ENCODE peak calls at places on chromosomes 2 and 18, in seven cellular contexts. Q is testis, F is tibial nerve, C is mesenchymal stem cell, O is aorta, H is IMR-90, T is thoracic aorta. E is an unnamed sample. For H3K36me3, the result is how much of the 10 kb centered on the place peaks cover.

GRCh38 chr2:65358690-65359400 is 73.6 kb downstream of the SPRED2 start:
- DNase-seq in Q (no peak), F (no peak), C (peak), O (no peak), H (peak), T (no peak), E (peak)

GRCh38 chr2:172693037-172693436 is 42.6 kb upstream of the RAPGEF4 start:
- DNase-seq in Q (no peak), F (no peak), C (peak), O (no peak), H (peak), T (no peak), E (no peak)

GRCh38 chr2:178273787-178274360 is 79.6 kb downstream of the OSBPL6 start:
- DNase-seq in Q (no peak), F (no peak), C (no peak), O (no peak), H (no peak), T (no peak), E (no peak)

GRCh38 chr18:48796491-48797205 is 154.1 kb downstream of the SMAD7 start:
- DNase-seq in Q (no peak), F (no peak), C (no peak), O (peak), H (no peak), T (peak), E (no peak)

GRCh38 chr2:69196327-69197117 is 183.5 kb downstream of the ANTXR1 start:
- DNase-seq in Q (peak), F (no peak), C (peak), O (no peak), H (peak), T (no peak), E (no peak)

GRCh38 chr18:79570266-79571201 is 109.1 kb upstream of the CTDP1 start:
- DNase-seq in Q (no peak), F (no peak), C (peak), O (peak), H (peak), T (no peak), E (no peak)

GRCh38 chr2:36564377-36564930 is 33.5 kb downstream of the FEZ2 start:
- DNase-seq in Q (no peak), F (no peak), C (no peak), O (no peak), H (no peak), T (no peak), E (no peak)

GRCh38 chr2:218448934-218449333 is 30.0 kb downstream of the VIL1 start:
- DNase-seq in Q (no peak), F (no peak), C (peak), O (no peak), H (peak), T (no peak), E (no peak)

GRCh38 chr2:31255911-31256571 is 22.1 kb downstream of the EHD3 start:
- DNase-seq in Q (no peak), F (no peak), C (no peak), O (no peak), H (peak), T (no peak), E (no peak)

GRCh38 chr18:48877941-48878340 is 72.8 kb downstream of the SMAD7 start:
- DNase-seq in Q (no peak), F (no peak), C (no peak), O (peak), H (no peak), T (no peak), E (no peak)

GRCh38 chr2:178804791-178805190 is 2.4 kb downstream of the TTN start:
- DNase-seq in Q (no peak), F (no peak), C (peak), O (no peak), H (peak), T (no peak), E (no peak)

GRCh38 chr18:26863122-26863879 is 2.2 kb downstream of the AQP4 start:
- DNase-seq in Q (peak), F (no peak), C (no peak), O (peak), H (no peak), T (no peak), E (no peak)

GRCh38 chr2:29921560-29921915 is at the start of gene ALK:
- DNase-seq in Q (peak), F (peak), C (peak), O (peak), H (peak), T (peak), E (peak)

GRCh38 chr2:133379159-133379558 is 189.1 kb downstream of the NCKAP5 start:
- DNase-seq in Q (no peak), F (no peak), C (no peak), O (no peak), H (peak), T (no peak), E (no peak)

GRCh38 chr2:128449226-128450061 is 130.8 kb upstream of the HS6ST1 start:
- DNase-seq in Q (peak), F (no peak), C (no peak), O (peak), H (no peak), T (no peak), E (peak)

GRCh38 chr18:70386582-70386981 is 97.7 kb downstream of the SOCS6 start:
- DNase-seq in Q (no peak), F (no peak), C (no peak), O (no peak), H (no peak), T (no peak), E (no peak)

GRCh38 chr2:168781191-168781818 is 21.1 kb upstream of the NOSTRIN start:
- DNase-seq in Q (no peak), F (no peak), C (no peak), O (no peak), H (no peak), T (no peak), E (no peak)

GRCh38 chr2:100948965-100949364 is 53.1 kb upstream of the RPL31 start:
- DNase-seq in Q (no peak), F (no peak), C (no peak), O (no peak), H (no peak), T (no peak), E (no peak)

GRCh38 chr2:168565112-168565511 is 109.0 kb downstream of the CERS6 start:
- DNase-seq in Q (no peak), F (no peak), C (peak), O (no peak), H (peak), T (no peak), E (no peak)

GRCh38 chr2:30230855-30231725 is at the start of gene LBH:
- DNase-seq in Q (peak), F (peak), C (peak), O (peak), H (peak), T (peak), E (peak)

GRCh38 chr2:9972621-9973445 is 21.3 kb downstream of the GRHL1 start:
- DNase-seq in Q (no peak), F (peak), C (peak), O (no peak), H (peak), T (no peak), E (no peak)

GRCh38 chr2:180734382-180734781 is 246.0 kb upstream of the UBE2E3 start:
- DNase-seq in Q (no peak), F (no peak), C (no peak), O (no peak), H (no peak), T (no peak), E (no peak)

GRCh38 chr2:111900859-111901258 is 2.5 kb downstream of the MERTK start:
- DNase-seq in Q (peak), F (no peak), C (peak), O (no peak), H (peak), T (no peak), E (peak)

GRCh38 chr2:199303814-199304213 is 153.9 kb downstream of the SATB2 start:
- DNase-seq in Q (no peak), F (no peak), C (peak), O (peak), H (peak), T (peak), E (no peak)

GRCh38 chr2:3283206-3283605 is 94.4 kb downstream of the EIPR1 start:
- DNase-seq in Q (no peak), F (no peak), C (no peak), O (peak), H (no peak), T (no peak), E (no peak)

GRCh38 chr18:2303517-2304238 is 267.6 kb downstream of the METTL4 start:
- DNase-seq in Q (no peak), F (no peak), C (no peak), O (no peak), H (no peak), T (no peak), E (no peak)

GRCh38 chr2:165758276-165758675 is 35.8 kb downstream of the GALNT3 start:
- DNase-seq in Q (no peak), F (no peak), C (no peak), O (no peak), H (no peak), T (no peak), E (no peak)
- H3K36me3 ChIP-seq in Q (under half), F (under half), C (under half), O (under half), H (under half), T (under half), E (under half)

DNA sequence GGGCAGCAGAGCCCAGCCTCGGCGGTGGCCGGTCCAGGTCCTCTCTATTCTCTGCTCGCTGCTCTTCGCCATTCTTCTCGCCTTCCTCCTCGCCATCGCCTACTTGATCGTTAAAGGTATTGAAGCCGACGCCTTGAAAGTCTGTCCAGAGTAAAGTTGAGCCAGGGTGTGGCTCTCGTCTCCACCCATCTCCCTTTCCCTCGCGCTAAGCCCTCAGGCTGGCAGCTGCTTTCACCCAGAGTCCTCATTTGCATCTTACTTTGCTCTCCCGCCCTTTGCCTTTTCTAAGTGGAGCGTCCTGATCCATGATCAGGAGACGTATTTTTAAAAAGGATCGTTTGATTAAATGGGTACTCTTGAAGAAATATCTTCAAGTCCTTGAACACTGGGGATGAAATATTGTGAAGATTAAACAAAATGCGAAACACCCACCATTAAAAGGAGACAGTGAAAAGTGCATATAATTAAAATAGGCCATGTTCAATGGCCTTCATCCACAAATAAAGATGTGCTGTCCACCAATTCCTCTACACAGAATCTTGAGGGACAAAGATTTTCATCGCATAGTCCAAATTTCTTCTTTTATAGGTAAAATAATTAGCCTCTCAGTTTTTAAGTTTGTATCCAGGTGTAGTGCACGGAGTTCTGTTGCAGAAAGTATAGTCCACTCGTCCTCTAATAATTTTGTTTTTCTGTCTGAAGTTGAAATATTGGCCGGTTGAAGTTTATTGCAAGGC is 657 bp downstream of the ARL6IP6 start:
- DNase-seq in Q (peak), F (peak), C (peak), O (no peak), H (no peak), T (no peak), E (no peak)
- H3K36me3 ChIP-seq in Q (under half), F (under half), C (under half), O (under half), H (under half), T (under half), E (under half)

GRCh38 chr18:46236156-46236555 is 132.0 kb downstream of the HAUS1 start:
- DNase-seq in Q (no peak), F (no peak), C (no peak), O (no peak), H (no peak), T (no peak), E (no peak)
- H3K36me3 ChIP-seq in Q (under half), F (under half), C (under half), O (under half), H (under half), T (under half), E (under half)

DNA sequence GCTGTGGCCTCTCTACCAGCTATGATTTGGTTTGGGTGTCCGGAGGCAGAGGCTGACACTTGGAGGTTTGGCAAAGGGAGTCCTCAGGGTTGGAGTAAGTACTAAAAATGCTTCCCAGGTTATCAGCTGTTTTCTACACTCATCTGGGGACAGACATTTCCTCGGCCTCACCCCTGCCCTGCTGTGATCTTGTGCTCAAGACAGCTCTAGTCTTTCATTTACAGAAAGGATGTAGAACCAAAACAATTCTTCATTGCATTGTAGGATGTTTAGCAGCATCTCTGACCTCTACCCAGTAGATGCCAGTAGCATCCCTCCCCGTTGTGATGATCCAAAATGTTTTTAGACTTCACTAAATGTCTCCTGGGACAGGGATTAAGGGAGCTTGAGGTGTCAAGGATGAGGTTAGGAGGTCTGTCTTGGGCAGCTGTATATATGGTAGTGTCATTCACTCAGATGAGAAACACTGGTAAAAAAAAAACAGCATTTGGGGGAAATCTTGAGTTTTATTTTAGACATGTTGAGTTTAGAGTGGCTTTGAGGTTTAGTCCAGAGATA is 26.6 kb downstream of the CD28 start:
- DNase-seq in Q (no peak), F (no peak), C (no peak), O (no peak), H (no peak), T (no peak), E (no peak)
- H3K36me3 ChIP-seq in Q (under half), F (under half), C (under half), O (under half), H (under half), T (under half), E (under half)

DNA sequence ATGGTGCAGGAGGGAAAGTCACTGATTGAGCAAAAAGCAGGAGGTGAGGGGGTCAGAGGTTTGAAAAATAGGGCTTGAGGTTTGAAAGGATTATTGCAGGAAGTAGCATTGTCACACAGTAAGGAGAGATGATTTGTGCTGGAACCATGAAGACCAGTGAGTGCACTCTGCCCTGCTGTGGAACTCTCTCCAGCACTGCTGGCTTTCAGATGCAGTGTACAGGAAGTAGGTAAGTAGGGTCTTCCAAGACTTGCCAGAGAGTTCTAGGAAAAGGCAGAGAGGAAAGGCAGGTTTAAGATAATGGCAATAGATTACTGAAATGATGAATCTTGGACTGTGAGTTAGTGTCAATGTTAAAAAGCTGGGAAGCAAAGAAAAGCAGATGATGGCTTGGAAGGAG is 11.2 kb downstream of the SP110 start:
- DNase-seq in Q (no peak), F (no peak), C (no peak), O (no peak), H (no peak), T (no peak), E (no peak)
- H3K36me3 ChIP-seq in Q (under half), F (half or more), C (under half), O (under half), H (under half), T (half or more), E (half or more)

GRCh38 chr2:84449055-84449454 is 10.0 kb downstream of the SUCLG1 start:
- DNase-seq in Q (no peak), F (no peak), C (no peak), O (no peak), H (no peak), T (no peak), E (no peak)
- H3K36me3 ChIP-seq in Q (under half), F (under half), C (under half), O (under half), H (under half), T (under half), E (under half)

E was measured in esophagus muscularis mucosa.